ENCODE peak calls at places on chromosomes 11 and 22, in five cellular contexts. Q is esophagus muscularis mucosa, C is sigmoid colon, W is ovary, X is upper lobe of left lung. R is an unnamed sample. For H3K9me3, the result is how much of the 10 kb centered on the place peaks cover.

GRCh38 chr11:47284151-47284550 is 14.2 kb downstream of the MADD start:
- DNase-seq in Q (no peak), C (peak), W (no peak), X (no peak), R (no peak)

GRCh38 chr11:28679795-28680194 is 571.6 kb downstream of the METTL15 start:
- DNase-seq in Q (no peak), C (no peak), W (no peak), X (no peak), R (no peak)

GRCh38 chr11:57487021-57487778 is 26.9 kb downstream of the RTN4RL2 start:
- DNase-seq in Q (no peak), C (no peak), W (no peak), X (no peak), R (no peak)

GRCh38 chr22:44648085-44648820 is 53.8 kb upstream of the PRR5 start:
- DNase-seq in Q (peak), C (no peak), W (no peak), X (no peak), R (no peak)

GRCh38 chr11:69374110-69374981 is 80.4 kb downstream of the MYEOV start:
- DNase-seq in Q (no peak), C (peak), W (peak), X (peak), R (no peak)

GRCh38 chr11:3905080-3905953 is 49.9 kb downstream of the STIM1 start:
- DNase-seq in Q (no peak), C (no peak), W (no peak), X (peak), R (no peak)

GRCh38 chr11:131696584-131697120 is 326.2 kb downstream of the NTM start:
- DNase-seq in Q (peak), C (no peak), W (no peak), X (no peak), R (no peak)

GRCh38 chr22:23565942-23566715 is 14.0 kb downstream of the IGLL1 start:
- DNase-seq in Q (no peak), C (peak), W (peak), X (no peak), R (no peak)

DNA sequence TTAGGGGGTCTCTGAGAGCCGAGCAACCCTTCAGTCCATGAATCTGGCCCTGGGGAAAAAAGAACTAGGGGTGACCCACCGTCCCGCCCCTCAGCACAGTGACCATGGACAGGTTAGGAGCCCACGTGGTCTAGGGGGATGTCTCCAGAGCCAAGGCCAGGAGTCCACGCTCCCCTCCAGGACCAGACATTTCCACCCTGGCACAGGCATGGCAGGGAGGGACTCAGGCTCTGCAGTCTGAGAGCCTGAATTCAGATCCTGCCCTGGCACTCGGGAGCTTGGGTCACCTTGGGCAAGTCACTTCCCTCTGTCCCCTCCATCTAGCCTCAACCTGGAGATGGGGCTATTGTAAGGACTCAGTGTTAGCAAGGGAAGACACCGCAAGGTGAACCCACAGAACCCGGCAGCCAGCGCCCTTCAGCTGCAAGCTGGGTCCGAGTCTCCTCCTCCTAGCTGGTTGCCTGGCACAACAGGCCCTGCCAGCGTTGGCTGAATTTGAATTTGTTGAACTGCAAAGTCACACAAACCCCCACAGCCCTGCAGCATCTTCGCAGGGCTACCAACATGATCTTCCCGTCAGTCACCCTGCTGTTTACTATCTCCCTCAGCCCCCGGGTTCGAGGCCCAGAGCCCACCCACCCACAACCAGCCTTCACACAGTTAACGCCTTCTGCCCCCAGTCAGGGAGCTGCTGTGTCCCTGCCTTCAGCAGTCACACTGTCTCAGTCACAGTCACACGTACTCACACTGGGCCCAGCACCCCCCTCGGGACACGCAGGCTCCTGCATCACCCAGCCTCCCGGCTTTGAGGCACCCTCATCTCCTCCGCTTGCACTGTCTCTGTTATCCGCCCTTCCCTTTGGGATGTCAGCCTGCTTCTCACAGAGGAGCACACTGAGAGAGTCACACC is 603 bp upstream of the PDGFB start:
- DNase-seq in Q (no peak), C (no peak), W (no peak), X (no peak), R (no peak)
- H3K4me3 ChIP-seq in Q (peak), C (no peak), W (peak), X (no peak), R (peak)

GRCh38 chr22:10741210-10741609 is 4786.8 kb upstream of the OR11H1 start:
- DNase-seq in Q (no peak), C (peak), W (no peak), X (no peak), R (no peak)
- H3K9me3 ChIP-seq in Q (under half), C (under half), W (under half), X (under half), R (under half)

GRCh38 chr22:29344137-29344536 is 28.6 kb upstream of the RASL10A start:
- DNase-seq in Q (peak), C (peak), W (no peak), X (peak), R (no peak)
- TF ChIP-seq EP300 in Q (peak), C (peak), W (no peak), X (no peak), R (no peak)

GRCh38 chr11:35671396-35672127 is 9.0 kb downstream of the TRIM44 start:
- DNase-seq in Q (no peak), C (no peak), W (no peak), X (no peak), R (no peak)
- H3K4me3 ChIP-seq in Q (no peak), C (no peak), W (no peak), X (no peak), R (no peak)

DNA sequence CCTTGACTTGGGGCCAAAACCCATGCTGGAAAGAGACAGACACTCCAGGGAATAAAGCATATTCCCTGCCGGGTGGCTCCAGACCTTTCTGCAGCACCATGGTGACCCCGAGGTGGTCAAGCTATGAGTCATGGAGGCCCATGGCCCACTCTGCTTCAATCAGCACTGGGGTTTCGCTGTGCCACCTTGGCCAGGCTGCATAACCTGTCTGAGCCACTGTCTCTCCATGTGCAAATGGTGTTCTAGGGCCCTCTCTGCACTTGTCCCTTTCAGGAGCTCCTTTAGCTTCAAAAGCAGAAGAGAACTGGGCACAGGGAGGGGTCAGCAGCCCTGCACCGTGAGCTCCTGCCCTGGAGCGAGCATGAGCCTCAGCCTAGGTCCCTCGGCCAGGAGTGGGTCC is 410.1 kb downstream of the SHANK2 start:
- DNase-seq in Q (no peak), C (no peak), W (no peak), X (no peak), R (no peak)
- H3K9me3 ChIP-seq in Q (under half), C (under half), W (under half), X (under half), R (under half)

GRCh38 chr11:133011604-133012003 is 520.7 kb downstream of the OPCML start:
- DNase-seq in Q (no peak), C (no peak), W (no peak), X (no peak), R (no peak)
- TF ChIP-seq EP300 in Q (no peak), C (no peak), W (no peak), X (no peak), R (no peak)

GRCh38 chr11:88041679-88042078 is 133.6 kb downstream of the RAB38 start:
- DNase-seq in Q (no peak), C (no peak), W (no peak), X (no peak), R (no peak)

GRCh38 chr11:88039512-88040496 is 135.4 kb downstream of the RAB38 start:
- DNase-seq in Q (no peak), C (no peak), W (no peak), X (no peak), R (no peak)

GRCh38 chr11:88043149-88043548 is 132.1 kb downstream of the RAB38 start:
- DNase-seq in Q (no peak), C (no peak), W (no peak), X (no peak), R (no peak)

GRCh38 chr11:88036701-88037100 is 138.5 kb downstream of the RAB38 start:
- DNase-seq in Q (no peak), C (no peak), W (no peak), X (no peak), R (no peak)

GRCh38 chr11:88042238-88043032 is 132.8 kb downstream of the RAB38 start:
- DNase-seq in Q (no peak), C (no peak), W (no peak), X (no peak), R (no peak)
- H3K4me3 ChIP-seq in Q (no peak), C (no peak), W (no peak), X (no peak), R (no peak)